ENCODE peak calls at places on chromosomes 2 and 18, in five cellular contexts. X is mammary epithelial cell, G is gastrocnemius medialis, O is osteocyte, I is foreskin fibroblast. Q is an unnamed sample.

GRCh38 chr18:36672437-36673344 is 156.1 kb downstream of the TPGS2 start:
- DNase-seq in X (peak), G (peak), O (no peak), I (peak), Q (no peak)

GRCh38 chr2:112646102-112646719 is 472 bp downstream of the SLC20A1 start:
- DNase-seq in X (no peak), G (no peak), O (no peak), I (no peak), Q (no peak)

GRCh38 chr2:12718662-12719399 is 2.1 kb downstream of the TRIB2 start:
- DNase-seq in X (peak), G (no peak), O (peak), I (no peak), Q (no peak)

GRCh38 chr2:109611467-109612095 is 2.2 kb downstream of the SEPTIN10 start:
- DNase-seq in X (peak), G (no peak), O (no peak), I (peak), Q (no peak)

GRCh38 chr2:127093648-127094210 is 13.2 kb downstream of the BIN1 start:
- DNase-seq in X (no peak), G (no peak), O (no peak), I (no peak), Q (no peak)

GRCh38 chr18:864872-865273 is 39.8 kb upstream of the ADCYAP1 start:
- DNase-seq in X (peak), G (peak), O (no peak), I (peak), Q (peak)

GRCh38 chr2:21038403-21039073 is 5.3 kb downstream of the APOB start:
- DNase-seq in X (peak), G (no peak), O (no peak), I (peak), Q (no peak)

GRCh38 chr2:210356944-210357343 is 42.0 kb upstream of the MYL1 start:
- DNase-seq in X (no peak), G (no peak), O (no peak), I (no peak), Q (no peak)

GRCh38 chr2:153222231-153223165 is 256.1 kb downstream of the RPRM start:
- DNase-seq in X (no peak), G (no peak), O (no peak), I (no peak), Q (no peak)

GRCh38 chr2:37925063-37925897 is at the start of gene RMDN2:
- DNase-seq in X (peak), G (peak), O (peak), I (peak), Q (peak)

GRCh38 chr18:73479472-73479871 is 611.7 kb upstream of the NETO1 start:
- DNase-seq in X (peak), G (no peak), O (no peak), I (peak), Q (no peak)

GRCh38 chr2:11697103-11697871 is 27.3 kb upstream of the NTSR2 start:
- DNase-seq in X (peak), G (peak), O (no peak), I (peak), Q (peak)

GRCh38 chr2:100321181-100321880 is 970 bp downstream of the LONRF2 start:
- DNase-seq in X (peak), G (no peak), O (no peak), I (peak), Q (peak)

GRCh38 chr2:10361220-10361588 is 58.5 kb downstream of the HPCAL1 start:
- DNase-seq in X (no peak), G (no peak), O (no peak), I (no peak), Q (no peak)

GRCh38 chr2:152434395-152435182 is 99.6 kb downstream of the FMNL2 start:
- DNase-seq in X (no peak), G (no peak), O (peak), I (no peak), Q (no peak)

GRCh38 chr2:45510701-45511420 is 100.2 kb downstream of the SRBD1 start:
- DNase-seq in X (no peak), G (no peak), O (no peak), I (no peak), Q (no peak)

GRCh38 chr2:239378918-239379640 is 21.7 kb downstream of the HDAC4 start:
- DNase-seq in X (no peak), G (no peak), O (no peak), I (no peak), Q (no peak)

GRCh38 chr18:35616664-35617423 is 35.3 kb downstream of the GALNT1 start:
- DNase-seq in X (peak), G (no peak), O (no peak), I (peak), Q (no peak)

GRCh38 chr2:227163998-227164744 is at the start of the genes COL4A3 and COL4A4:
- DNase-seq in X (peak), G (peak), O (no peak), I (no peak), Q (peak)

GRCh38 chr18:12657048-12657848 is 659 bp downstream of the SPIRE1 start:
- DNase-seq in X (peak), G (peak), O (no peak), I (peak), Q (peak)

GRCh38 chr2:196927318-196928225 is 1.1 kb upstream of the PGAP1 start:
- DNase-seq in X (peak), G (no peak), O (no peak), I (peak), Q (no peak)

GRCh38 chr2:191892391-191892790 is 45.5 kb upstream of the CAVIN2 start:
- DNase-seq in X (peak), G (no peak), O (no peak), I (peak), Q (no peak)